ENCODE peak calls at places on chromosomes 2 and 18, in ten cellular contexts. G, H, P, S, W, Q, F, R, C and K are unnamed samples.

GRCh38 chr2:170221317-170222288 is 43.7 kb downstream of the MYO3B start:
- DNase-seq in G (no peak), H (no peak), P (no peak), S (no peak), W (no peak), Q (no peak), F (no peak), R (no peak), C (peak; percentile 81), K (no peak)

GRCh38 chr2:113240150-113240914 is 38.4 kb downstream of the PAX8 start:
- DNase-seq in G (no peak), H (peak; percentile 81), P (peak; percentile 77), S (no peak), W (no peak), Q (peak; percentile 84), F (peak; percentile 82), R (no peak), C (peak; percentile 72), K (peak; percentile 95)

GRCh38 chr2:159211447-159212396 is 74.8 kb downstream of the WDSUB1 start:
- DNase-seq in G (no peak), H (no peak), P (no peak), S (no peak), W (no peak), Q (no peak), F (no peak), R (no peak), C (peak; percentile 22), K (no peak)

GRCh38 chr2:288002-288742 is at the start of gene ALKAL2:
- DNase-seq in G (no peak), H (peak; percentile 40), P (no peak), S (no peak), W (peak; percentile 25), Q (no peak), F (no peak), R (no peak), C (peak; percentile 27), K (no peak)

GRCh38 chr2:47086571-47086970 is 68.5 kb downstream of the STPG4 start:
- DNase-seq in G (no peak), H (no peak), P (no peak), S (no peak), W (no peak), Q (no peak), F (no peak), R (no peak), C (no peak), K (no peak)

GRCh38 chr18:27789406-27789805 is 387.5 kb downstream of the CDH2 start:
- DNase-seq in G (no peak), H (no peak), P (no peak), S (no peak), W (no peak), Q (no peak), F (no peak), R (no peak), C (no peak), K (no peak)

GRCh38 chr2:158994920-158995676 is 26.7 kb downstream of the TANC1 start:
- DNase-seq in G (no peak), H (peak; percentile 37), P (no peak), S (no peak), W (no peak), Q (no peak), F (no peak), R (no peak), C (peak; percentile 49), K (no peak)

GRCh38 chr18:56433919-56434318 is 204.5 kb downstream of the TXNL1 start:
- DNase-seq in G (no peak), H (no peak), P (no peak), S (no peak), W (no peak), Q (no peak), F (no peak), R (no peak), C (no peak), K (no peak)

GRCh38 chr18:10951631-10952544 is 197.5 kb downstream of the PIEZO2 start:
- DNase-seq in G (no peak), H (no peak), P (no peak), S (no peak), W (no peak), Q (no peak), F (no peak), R (no peak), C (no peak), K (no peak)

GRCh38 chr2:174959787-174960186 is 45.4 kb downstream of the CHN1 start:
- DNase-seq in G (no peak), H (no peak), P (no peak), S (no peak), W (no peak), Q (no peak), F (no peak), R (no peak), C (no peak), K (no peak)

GRCh38 chr18:31248783-31249521 is 69.0 kb upstream of the DSG1 start:
- DNase-seq in G (no peak), H (peak; percentile 23), P (no peak), S (no peak), W (no peak), Q (no peak), F (no peak), R (no peak), C (peak; percentile 42), K (no peak)

GRCh38 chr2:70777450-70777849 is 9.4 kb upstream of the ADD2 start:
- DNase-seq in G (no peak), H (peak; percentile 24), P (no peak), S (no peak), W (no peak), Q (no peak), F (no peak), R (no peak), C (no peak), K (no peak)

GRCh38 chr2:202911513-202912341 is at the start of the genes CARF and WDR12:
- DNase-seq in G (peak; percentile 84), H (peak; percentile 94), P (peak; percentile 89), S (peak; percentile 61), W (peak; percentile 91), Q (peak; percentile 63), F (peak; percentile 98), R (peak; percentile 86), C (peak; percentile 95), K (peak; percentile 96)

GRCh38 chr2:88247531-88247930 is 77.4 kb downstream of the THNSL2 start:
- DNase-seq in G (no peak), H (peak; percentile 60), P (no peak), S (no peak), W (no peak), Q (no peak), F (no peak), R (no peak), C (no peak), K (peak; percentile 59)

GRCh38 chr2:173749315-173749714 is 215.9 kb downstream of the SP3 start:
- DNase-seq in G (no peak), H (peak; percentile 11), P (no peak), S (no peak), W (no peak), Q (no peak), F (no peak), R (no peak), C (peak; percentile 19), K (no peak)

GRCh38 chr2:73716518-73717250 is 20.5 kb downstream of the TPRKB start:
- DNase-seq in G (no peak), H (peak; percentile 45), P (no peak), S (no peak), W (no peak), Q (no peak), F (no peak), R (no peak), C (no peak), K (no peak)

GRCh38 chr2:173075781-173076556 is at the start of gene MAP3K20:
- DNase-seq in G (peak; percentile 14), H (peak; percentile 80), P (peak; percentile 61), S (no peak), W (peak; percentile 66), Q (peak; percentile 39), F (peak; percentile 83), R (peak; percentile 21), C (peak; percentile 80), K (peak; percentile 92)

GRCh38 chr2:229947544-229947943 is 25.2 kb downstream of the FBXO36 start:
- DNase-seq in G (no peak), H (no peak), P (no peak), S (no peak), W (no peak), Q (no peak), F (no peak), R (no peak), C (no peak), K (no peak)

GRCh38 chr2:72916743-72917137 is 579 bp upstream of the EMX1 start:
- DNase-seq in G (no peak), H (peak; percentile 44), P (no peak), S (no peak), W (no peak), Q (no peak), F (peak; percentile 45), R (no peak), C (no peak), K (peak; percentile 82)

GRCh38 chr2:9950521-9951271 is 797 bp upstream of the GRHL1 start:
- DNase-seq in G (no peak), H (peak; percentile 56), P (peak; percentile 68), S (no peak), W (peak; percentile 49), Q (no peak), F (peak; percentile 65), R (no peak), C (no peak), K (no peak)

GRCh38 chr2:197130318-197130717 is 180.3 kb downstream of the ANKRD44 start:
- DNase-seq in G (no peak), H (no peak), P (no peak), S (no peak), W (no peak), Q (no peak), F (no peak), R (no peak), C (no peak), K (no peak)

GRCh38 chr18:24656571-24656971 is 196.1 kb downstream of the HRH4 start:
- DNase-seq in G (no peak), H (peak; percentile 32), P (no peak), S (no peak), W (no peak), Q (no peak), F (no peak), R (no peak), C (peak; percentile 1), K (no peak)

GRCh38 chr2:104701471-104701911 is 152.4 kb upstream of the POU3F3 start:
- DNase-seq in G (no peak), H (no peak), P (peak; percentile 58), S (no peak), W (no peak), Q (no peak), F (no peak), R (no peak), C (no peak), K (no peak)

GRCh38 chr2:96799623-96799935 is 16.5 kb upstream of the CNNM3 start:
- DNase-seq in G (no peak), H (no peak), P (no peak), S (no peak), W (no peak), Q (no peak), F (no peak), R (no peak), C (no peak), K (no peak)

GRCh38 chr2:222791946-222792649 is 68.7 kb upstream of the ACSL3 start:
- DNase-seq in G (no peak), H (no peak), P (peak; percentile 21), S (no peak), W (no peak), Q (no peak), F (peak; percentile 59), R (no peak), C (no peak), K (peak; percentile 40)

GRCh38 chr2:225083276-225083675 is 41.0 kb upstream of the DOCK10 start:
- DNase-seq in G (no peak), H (no peak), P (no peak), S (no peak), W (no peak), Q (no peak), F (no peak), R (no peak), C (no peak), K (no peak)

GRCh38 chr2:47070920-47071824 is 83.9 kb downstream of the STPG4 start:
- DNase-seq in G (no peak), H (peak; percentile 96), P (peak; percentile 40), S (no peak), W (peak; percentile 62), Q (peak; percentile 57), F (peak; percentile 85), R (no peak), C (peak; percentile 96), K (no peak)

GRCh38 chr2:101770672-101771071 is 73.2 kb downstream of the MAP4K4 start:
- DNase-seq in G (no peak), H (peak; percentile 49), P (no peak), S (no peak), W (no peak), Q (no peak), F (peak; percentile 75), R (no peak), C (peak; percentile 47), K (no peak)